ENCODE peak calls at places on chromosomes 12 and 14, in four cellular contexts. Q is germinal center, H is EL, F is neural progenitor cell. Z is an unnamed sample.

GRCh38 chr14:20723458-20723857 is 22.2 kb upstream of the EDDM3A start:
- DNase-seq in Q (no peak), H (no peak), F (no peak), Z (no peak)

GRCh38 chr14:71006200-71006563 is 98.9 kb downstream of the PCNX1 start:
- DNase-seq in Q (no peak), H (peak), F (no peak), Z (no peak)

GRCh38 chr12:127723236-127723635 is 543.7 kb upstream of the TMEM132C start:
- DNase-seq in Q (no peak), H (no peak), F (no peak), Z (no peak)

GRCh38 chr12:109758406-109759075 is 44.9 kb downstream of the FAM222A start:
- DNase-seq in Q (no peak), H (no peak), F (no peak), Z (no peak)

GRCh38 chr14:21229821-21230220 is 39.4 kb downstream of the HNRNPC start:
- DNase-seq in Q (no peak), H (no peak), F (no peak), Z (no peak)

GRCh38 chr12:68063900-68064590 is 74.8 kb downstream of the IFNG-AS1 start:
- DNase-seq in Q (no peak), H (no peak), F (no peak), Z (no peak)

GRCh38 chr14:102293784-102294183 is 11.2 kb downstream of the MOK start:
- DNase-seq in Q (no peak), H (no peak), F (no peak), Z (peak)

GRCh38 chr12:66087365-66087943 is 43.1 kb downstream of the LLPH start:
- DNase-seq in Q (peak), H (peak), F (peak), Z (peak)

GRCh38 chr12:50728841-50729240 is 35.1 kb upstream of the ATF1 start:
- DNase-seq in Q (no peak), H (no peak), F (no peak), Z (no peak)

GRCh38 chr12:14327717-14328116 is 37.8 kb upstream of the ATF7IP start:
- DNase-seq in Q (no peak), H (peak), F (no peak), Z (no peak)

GRCh38 chr14:49769171-49769570 is 1.2 kb downstream of the KLHDC2 start:
- DNase-seq in Q (no peak), H (peak), F (peak), Z (peak)